ENCODE peak calls at places on chromosomes 11 and 22, in six cellular contexts. J is lower leg skin, I is NT2/D1, E is HAP-1, N is IMR-90, C is left ventricle myocardium inferior. U is an unnamed sample.

GRCh38 chr11:87966744-87967143 is 208.5 kb downstream of the RAB38 start:
- DNase-seq in E (no peak), J (no peak), N (no peak), C (no peak), I (no peak), U (no peak)

GRCh38 chr22:45503071-45503815 is 560 bp downstream of the FBLN1 start:
- DNase-seq in J (no peak), I (no peak), N (no peak), E (peak), C (no peak), U (no peak)

GRCh38 chr11:68049509-68050370 is 10.9 kb downstream of the TCIRG1 start:
- DNase-seq in J (no peak), I (no peak), C (no peak), E (no peak), N (no peak), U (no peak)

GRCh38 chr11:93655581-93656255 is 5.8 kb upstream of the CEP295 start:
- DNase-seq in C (no peak), N (no peak), E (no peak), J (no peak), I (no peak), U (no peak)

GRCh38 chr11:61258546-61258945 is 17.6 kb downstream of the PGA5 start:
- DNase-seq in E (no peak), C (no peak), I (no peak), J (no peak), N (no peak), U (no peak)

GRCh38 chr11:100459791-100460190 is 227.3 kb upstream of the ARHGAP42 start:
- DNase-seq in E (no peak), C (no peak), N (no peak), J (no peak), I (no peak), U (no peak)

GRCh38 chr11:111922803-111923202 is 4.1 kb downstream of the C11orf52 start:
- DNase-seq in I (no peak), J (no peak), N (peak), C (no peak), E (no peak), U (no peak)

GRCh38 chr11:119323532-119324033 is 6.7 kb upstream of the MCAM start:
- DNase-seq in C (peak), N (peak), I (peak), J (peak), E (peak), U (peak)

GRCh38 chr11:109317726-109318125 is 104.3 kb upstream of the C11orf87 start:
- DNase-seq in C (no peak), I (no peak), E (no peak), N (no peak), J (no peak), U (no peak)

GRCh38 chr11:119422505-119423416 is at the start of gene THY1:
- DNase-seq in C (no peak), N (peak), I (peak), J (no peak), E (no peak), U (no peak)

GRCh38 chr22:27022741-27023373 is 365.5 kb downstream of the MIAT start:
- DNase-seq in E (no peak), N (no peak), J (no peak), I (no peak), C (no peak), U (no peak)

GRCh38 chr11:48193876-48194275 is 22.7 kb upstream of the OR4B1 start:
- DNase-seq in N (peak), I (no peak), J (no peak), E (no peak), C (no peak), U (no peak)

GRCh38 chr11:97963528-97964331 is 1057.0 kb upstream of the CNTN5 start:
- DNase-seq in E (no peak), I (no peak), J (no peak), C (no peak), N (peak), U (no peak)

GRCh38 chr22:46240506-46240905 is 9.6 kb downstream of the CDPF1 start:
- DNase-seq in C (no peak), I (no peak), E (no peak), J (no peak), N (no peak), U (peak)

GRCh38 chr22:19517919-19518567 is 6.2 kb downstream of the CLDN5 start:
- DNase-seq in N (no peak), J (peak), I (no peak), E (no peak), C (no peak), U (peak)

GRCh38 chr22:20000246-20001081 is 16.2 kb downstream of the ARVCF start:
- DNase-seq in C (peak), N (no peak), I (peak), E (no peak), J (no peak), U (peak)

GRCh38 chr11:74634537-74634936 is 42.2 kb downstream of the POLD3 start:
- DNase-seq in E (peak), C (no peak), N (peak), J (no peak), I (peak), U (no peak)

GRCh38 chr22:37242395-37242918 is 1.6 kb downstream of the RAC2 start:
- DNase-seq in I (no peak), N (peak), E (no peak), C (peak), J (peak), U (no peak)

GRCh38 chr22:33544707-33545106 is 375.6 kb downstream of the LARGE1 start:
- DNase-seq in J (no peak), N (peak), E (no peak), C (no peak), I (no peak), U (no peak)

GRCh38 chr11:78657968-78658839 is 83.5 kb upstream of the NARS2 start:
- DNase-seq in C (no peak), E (no peak), I (no peak), J (peak), N (no peak), U (no peak)

GRCh38 chr22:27780161-27780575 is 21.4 kb downstream of the MN1 start:
- DNase-seq in E (no peak), J (no peak), C (peak), N (no peak), I (no peak), U (peak)

GRCh38 chr11:116732740-116733385 is 39.9 kb downstream of the BUD13 start:
- DNase-seq in E (peak), N (peak), J (peak), I (peak), C (peak), U (peak)

GRCh38 chr11:130873766-130874165 is 42.5 kb downstream of the SNX19 start:
- DNase-seq in C (no peak), E (no peak), I (no peak), N (peak), J (no peak), U (no peak)

GRCh38 chr11:7020183-7020917 is at the start of the genes NLRP14 and ZNF214:
- DNase-seq in E (peak), C (peak), J (peak), N (peak), I (peak), U (peak)

GRCh38 chr22:44116755-44117684 is 63.7 kb upstream of the PARVG start:
- DNase-seq in E (no peak), J (no peak), C (peak), N (no peak), I (no peak), U (no peak)

GRCh38 chr22:38309614-38310517 is 7.4 kb downstream of the CSNK1E start:
- DNase-seq in I (no peak), N (no peak), C (no peak), E (no peak), J (no peak), U (no peak)

GRCh38 chr11:15826826-15827225 is 529.5 kb downstream of the SOX6 start:
- DNase-seq in N (no peak), E (peak), C (peak), J (no peak), I (peak), U (no peak)

GRCh38 chr11:74577624-74578396 is 14.6 kb upstream of the POLD3 start:
- DNase-seq in N (peak), J (no peak), I (no peak), E (no peak), C (no peak), U (no peak)

DNA sequence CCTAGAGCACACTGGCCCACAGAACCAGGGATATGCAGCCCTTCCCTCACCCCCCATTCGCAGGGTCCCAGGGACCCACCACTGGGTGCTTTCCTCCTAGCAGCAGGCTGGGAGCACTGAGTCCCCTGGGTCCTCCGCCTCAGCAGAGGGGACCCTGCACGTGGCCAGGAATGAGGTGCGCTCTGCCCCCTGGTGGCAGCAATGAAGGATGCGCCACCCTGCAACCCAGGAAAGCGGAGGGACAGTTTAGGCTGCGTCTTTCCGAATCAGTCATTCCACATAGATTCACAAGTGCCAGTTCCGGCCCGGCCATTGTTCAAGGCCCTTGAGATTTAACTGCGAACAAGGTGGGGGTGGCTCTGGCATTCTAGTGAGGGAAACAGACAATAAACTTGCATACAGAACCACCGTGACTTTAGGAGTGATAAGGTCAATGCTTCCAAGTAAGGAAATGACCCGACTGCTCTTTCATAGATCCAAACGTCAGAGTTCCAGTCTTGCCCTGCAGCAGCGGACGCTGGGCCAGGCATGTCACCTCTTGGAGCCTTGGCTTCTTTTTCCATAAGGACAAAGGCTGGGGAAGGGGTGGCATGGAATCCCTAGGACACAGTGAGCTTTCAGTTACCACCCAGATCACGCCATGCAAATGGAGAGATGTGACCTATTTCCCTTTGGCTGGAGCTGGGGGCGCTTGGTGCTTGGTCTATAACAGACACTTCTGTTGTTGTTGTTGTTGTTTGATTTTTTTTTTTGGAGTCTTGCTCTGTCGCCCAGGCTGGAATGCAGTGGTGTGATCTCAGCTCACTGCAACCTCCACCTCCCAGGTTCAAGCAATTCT is 7.7 kb downstream of the RIN1 start:
- DNase-seq in J (peak), N (peak), I (no peak), C (peak), E (peak), U (peak)
- H3K4me3 ChIP-seq in J (no peak), N (no peak), I (no peak), C (peak), E (no peak), U (no peak)

GRCh38 chr11:14251754-14252153 is 107.2 kb downstream of the RRAS2 start:
- DNase-seq in C (no peak), E (no peak), I (no peak), N (no peak), J (no peak), U (no peak)

GRCh38 chr11:14253437-14253836 is 105.5 kb downstream of the RRAS2 start:
- DNase-seq in C (no peak), J (peak), E (no peak), N (no peak), I (no peak), U (no peak)

GRCh38 chr11:14244926-14245325 is 114.1 kb downstream of the RRAS2 start:
- DNase-seq in I (no peak), N (no peak), E (no peak), C (no peak), J (peak), U (no peak)

GRCh38 chr11:14248577-14248976 is 110.4 kb downstream of the RRAS2 start:
- DNase-seq in C (no peak), N (no peak), E (no peak), J (no peak), I (peak), U (no peak)

GRCh38 chr11:14249121-14249963 is 109.6 kb downstream of the RRAS2 start:
- DNase-seq in E (peak), C (peak), I (peak), N (peak), J (peak), U (no peak)
- H3K4me3 ChIP-seq in E (no peak), C (no peak), I (no peak), N (no peak), J (no peak), U (no peak)

DNA sequence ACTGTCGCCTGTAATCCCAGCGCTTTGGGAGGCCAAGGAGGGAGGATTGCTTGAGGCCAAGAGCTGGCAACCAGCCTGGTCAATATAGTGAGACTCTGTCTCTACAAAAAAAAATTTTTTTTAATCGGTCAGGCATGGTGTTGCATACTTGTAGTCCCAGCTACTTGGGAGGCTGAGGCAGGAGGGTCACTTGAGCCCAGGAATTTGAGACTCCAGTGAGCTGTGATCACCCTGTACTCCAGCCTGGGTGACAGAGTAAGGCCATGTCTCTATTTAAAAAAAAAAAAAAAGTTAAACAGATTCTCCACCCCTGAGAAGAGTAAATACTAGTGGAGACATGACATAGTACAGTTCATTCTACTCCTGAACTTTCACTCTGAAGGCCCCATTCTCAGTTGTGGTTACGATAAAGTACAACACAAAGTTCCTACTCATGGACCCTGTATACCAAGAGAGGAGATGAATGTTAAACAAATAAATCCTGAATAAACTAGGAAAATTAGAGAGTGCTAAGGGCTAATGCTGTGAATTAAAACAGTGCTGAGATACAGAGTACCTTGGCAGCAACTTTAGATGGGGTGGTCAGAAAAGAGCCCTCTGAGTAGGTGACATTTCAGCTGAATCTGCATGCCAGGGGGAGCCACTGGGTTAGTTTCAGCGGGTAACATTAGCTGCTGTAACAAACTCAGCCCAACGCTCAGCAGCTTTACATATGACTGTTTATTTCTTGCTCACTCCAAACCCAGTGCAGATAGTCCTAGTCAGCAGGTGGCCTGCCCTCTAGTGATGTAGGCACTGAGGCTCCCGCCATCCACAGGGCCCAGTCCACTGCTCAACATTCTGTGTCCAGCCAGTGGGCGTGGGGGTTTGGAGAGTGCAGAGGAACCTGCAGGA is 75.1 kb downstream of the DBX1 start:
- DNase-seq in I (no peak), J (no peak), N (no peak), C (no peak), E (no peak), U (no peak)
- H3K4me3 ChIP-seq in I (no peak), J (no peak), N (no peak), C (no peak), E (no peak), U (no peak)

GRCh38 chr11:9992306-9992705 is 301.7 kb downstream of the SBF2 start:
- DNase-seq in C (no peak), E (no peak), I (no peak), N (peak), J (no peak), U (no peak)

DNA sequence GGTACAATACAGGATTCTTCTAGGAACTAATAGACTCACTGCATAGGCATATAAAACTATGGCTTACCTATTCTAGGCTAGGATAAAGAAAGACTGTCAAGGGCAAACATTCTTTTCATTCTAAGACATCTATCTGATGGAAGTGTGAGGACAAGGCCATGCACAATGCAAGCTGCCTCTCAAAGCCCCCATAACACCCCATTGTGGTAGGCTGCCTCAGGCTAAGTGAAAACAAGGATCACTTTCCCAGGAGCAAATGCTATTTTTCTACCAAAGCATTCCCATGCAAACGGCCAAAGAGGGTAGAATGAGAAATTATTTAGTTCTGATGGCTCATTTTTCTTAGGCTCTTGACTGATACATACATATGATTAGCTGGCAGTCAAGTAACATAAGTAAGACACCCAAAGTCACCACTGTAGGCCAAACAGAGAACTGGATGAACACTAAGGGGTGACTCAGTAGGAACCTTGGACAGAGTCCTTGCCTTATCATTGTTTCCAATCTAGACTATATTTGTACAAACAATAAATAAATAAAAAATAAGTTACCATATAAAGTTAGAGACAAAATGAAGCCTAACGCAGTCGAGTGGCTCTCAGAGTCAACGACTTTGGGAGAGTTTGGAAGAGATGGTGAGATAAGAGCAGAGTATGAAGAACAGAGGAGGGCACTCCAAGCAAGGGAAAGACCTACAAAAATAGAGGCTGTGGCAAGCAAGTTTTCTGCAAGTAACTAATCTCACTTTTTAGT is 303.6 kb downstream of the SBF2 start:
- DNase-seq in C (no peak), J (no peak), I (no peak), E (peak), N (peak), U (no peak)
- H3K4me3 ChIP-seq in C (no peak), J (no peak), I (no peak), E (no peak), N (no peak), U (no peak)

DNA sequence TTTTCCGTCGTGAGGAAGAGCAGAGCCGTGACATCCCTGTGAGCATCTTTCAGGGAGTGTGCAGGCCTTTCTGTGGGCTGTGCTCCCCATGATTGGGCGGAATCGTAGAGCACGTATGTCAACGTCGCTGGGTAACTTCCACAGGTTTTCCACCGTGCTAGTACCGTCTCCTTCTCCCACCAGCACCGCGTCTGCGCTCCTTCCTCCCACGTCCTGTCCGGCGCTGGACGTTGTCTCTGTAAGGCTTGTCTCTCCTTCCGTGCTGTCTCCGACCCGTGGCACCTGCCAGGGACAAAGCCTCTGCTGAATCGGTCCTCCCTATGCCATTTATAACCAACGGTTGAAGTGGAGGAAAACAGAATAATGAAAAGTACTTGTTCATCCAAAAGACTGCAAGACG is 386.7 kb downstream of the BRD1 start:
- DNase-seq in I (no peak), N (no peak), J (no peak), C (no peak), E (no peak), U (no peak)
- H3K4me3 ChIP-seq in I (no peak), N (no peak), J (no peak), C (no peak), E (no peak), U (no peak)

GRCh38 chr11:125887373-125888324 is at the start of gene HYLS1:
- DNase-seq in E (peak), C (peak), I (peak), N (peak), J (peak), U (peak)
- H3K4me3 ChIP-seq in E (peak), C (peak), I (peak), N (peak), J (peak), U (peak)

GRCh38 chr22:17106161-17106784 is 14.9 kb downstream of the TMEM121B start:
- DNase-seq in C (no peak), E (no peak), I (no peak), N (no peak), J (no peak), U (peak)

GRCh38 chr22:17108256-17109112 is 12.7 kb downstream of the TMEM121B start:
- DNase-seq in I (no peak), J (no peak), E (no peak), N (no peak), C (no peak), U (no peak)

GRCh38 chr22:17105143-17106129 is 15.7 kb downstream of the TMEM121B start:
- DNase-seq in J (no peak), N (no peak), E (no peak), I (no peak), C (no peak), U (no peak)

GRCh38 chr22:17107547-17107810 is 13.7 kb downstream of the TMEM121B start:
- DNase-seq in I (no peak), J (no peak), C (no peak), E (no peak), N (no peak), U (no peak)

DNA sequence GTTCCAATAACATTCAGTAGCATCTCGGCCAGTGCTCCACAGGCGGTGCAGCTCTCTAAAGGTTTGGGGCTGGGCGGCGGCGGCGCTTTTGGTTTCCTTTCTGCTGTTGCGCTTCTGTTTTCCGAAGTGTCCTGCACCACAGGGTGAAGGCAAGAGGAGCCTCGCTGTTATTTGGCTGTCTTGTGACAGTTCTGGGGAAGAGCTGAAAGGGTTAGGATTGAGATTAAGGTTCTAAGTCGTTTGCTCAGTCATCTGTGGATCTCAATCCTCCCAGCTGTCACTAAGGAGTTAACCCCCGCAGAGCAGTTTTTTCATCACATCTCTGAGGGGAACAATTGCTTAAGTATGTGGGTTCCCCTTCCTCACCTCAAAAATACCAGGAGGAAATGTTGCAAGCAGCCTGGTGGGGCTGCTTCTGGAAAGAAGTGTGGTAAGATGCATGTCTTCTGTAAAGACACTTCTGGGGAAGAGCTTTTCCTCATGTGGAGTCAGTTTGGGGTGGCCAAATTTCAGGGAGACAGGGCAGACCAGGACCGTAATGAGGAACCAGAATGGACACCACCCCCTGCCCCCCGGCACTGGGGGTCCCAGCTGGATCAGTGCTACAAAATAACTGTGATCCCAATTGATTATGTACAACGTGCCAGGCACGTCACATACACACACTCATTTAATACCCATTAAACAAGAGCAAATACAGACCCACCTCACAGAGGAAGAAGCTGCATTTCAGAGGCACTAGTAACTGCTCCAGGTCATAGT is 14.2 kb downstream of the TMEM121B start:
- DNase-seq in J (no peak), N (no peak), E (no peak), C (no peak), I (no peak), U (peak)
- H3K4me3 ChIP-seq in J (no peak), N (no peak), E (no peak), C (no peak), I (no peak), U (no peak)

U was measured in tibial artery.